ENCODE peak calls at places on chromosomes 1 and 21, in seven cellular contexts. W, Y, D, P, A, K and O are unnamed samples.

GRCh38 chr1:217494767-217495166 is 136.1 kb downstream of the GPATCH2 start:
- DNase-seq in K (no peak), A (no peak), D (no peak), W (no peak), Y (no peak), P (no peak), O (no peak)

GRCh38 chr1:103274886-103275285 is 166.6 kb upstream of the COL11A1 start:
- DNase-seq in K (no peak), Y (no peak), P (no peak), D (no peak), A (no peak), W (peak), O (no peak)

GRCh38 chr1:170555370-170555769 is 23.4 kb downstream of the GORAB start:
- DNase-seq in K (no peak), W (peak), P (no peak), A (no peak), Y (no peak), D (no peak), O (no peak)

GRCh38 chr1:56516539-56517252 is 62.7 kb downstream of the PLPP3 start:
- DNase-seq in D (no peak), W (peak), Y (no peak), P (no peak), K (no peak), A (no peak), O (peak)

GRCh38 chr1:203342192-203342940 is 8.6 kb downstream of the FMOD start:
- DNase-seq in Y (peak), W (peak), A (peak), D (peak), P (peak), K (no peak), O (peak)

GRCh38 chr1:196997428-196997827 is 20.1 kb downstream of the CFHR5 start:
- DNase-seq in Y (no peak), D (no peak), A (no peak), K (no peak), P (no peak), W (peak), O (no peak)

GRCh38 chr1:94992161-94992560 is 65.3 kb upstream of the CNN3 start:
- DNase-seq in D (no peak), K (no peak), W (no peak), Y (no peak), P (no peak), A (no peak), O (no peak)

GRCh38 chr1:180343931-180344406 is 113.9 kb downstream of the LHX4 start:
- DNase-seq in K (no peak), P (peak), W (peak), A (no peak), Y (no peak), D (no peak), O (peak)

GRCh38 chr1:236144446-236145150 is 2.3 kb downstream of the GPR137B start:
- DNase-seq in P (no peak), Y (no peak), A (no peak), D (no peak), W (no peak), K (peak), O (no peak)

GRCh38 chr21:33121715-33122475 is 52.0 kb downstream of the OLIG1 start:
- DNase-seq in D (no peak), P (peak), Y (no peak), K (no peak), A (no peak), W (peak), O (peak)

GRCh38 chr21:17387030-17387617 is 125.7 kb upstream of the CXADR start:
- DNase-seq in K (no peak), P (peak), D (peak), W (peak), Y (peak), A (peak), O (peak)